ENCODE peak calls at places on chromosomes 6 and 20, in nine cellular contexts. M, K, F, H, U, E, I, Q and D are unnamed samples.

GRCh38 chr6:136191606-136192005 is 58.5 kb downstream of the MTFR2 start:
- DNase-seq in M (no peak), K (peak), F (no peak), H (no peak), U (no peak), E (no peak), I (no peak), Q (no peak), D (no peak)

GRCh38 chr6:14713008-14713452 is 532.8 kb upstream of the JARID2 start:
- DNase-seq in M (peak), K (no peak), F (peak), H (peak), U (peak), E (no peak), I (peak), Q (no peak), D (no peak)

GRCh38 chr6:138230759-138231398 is 12.6 kb upstream of the PBOV1 start:
- DNase-seq in M (no peak), K (no peak), F (no peak), H (no peak), U (no peak), E (no peak), I (no peak), Q (no peak), D (no peak)

GRCh38 chr6:4291453-4292403 is 156.4 kb upstream of the ECI2 start:
- DNase-seq in M (no peak), K (peak), F (peak), H (peak), U (peak), E (no peak), I (peak), Q (no peak), D (no peak)

GRCh38 chr6:27478706-27479318 is 5.9 kb upstream of the ZNF184 start:
- DNase-seq in M (peak), K (peak), F (peak), H (peak), U (peak), E (peak), I (peak), Q (peak), D (peak)

GRCh38 chr6:46320505-46320904 is 149.7 kb upstream of the ENPP5 start:
- DNase-seq in M (no peak), K (no peak), F (peak), H (no peak), U (no peak), E (no peak), I (no peak), Q (no peak), D (no peak)

GRCh38 chr6:145688493-145688905 is 46.8 kb downstream of the EPM2A start:
- DNase-seq in M (no peak), K (no peak), F (peak), H (peak), U (peak), E (no peak), I (no peak), Q (no peak), D (no peak)

GRCh38 chr6:99013145-99013544 is 65.4 kb upstream of the FBXL4 start:
- DNase-seq in M (no peak), K (no peak), F (peak), H (peak), U (peak), E (no peak), I (peak), Q (no peak), D (no peak)

GRCh38 chr6:165055231-165055630 is 254.2 kb downstream of the C6orf118 start:
- DNase-seq in M (no peak), K (no peak), F (no peak), H (peak), U (no peak), E (no peak), I (no peak), Q (peak), D (no peak)

GRCh38 chr20:9660236-9660868 is 146.0 kb downstream of the LAMP5 start:
- DNase-seq in M (no peak), K (peak), F (peak), H (peak), U (peak), E (peak), I (no peak), Q (peak), D (no peak)

GRCh38 chr6:14664616-14665315 is 547.2 kb downstream of the CD83 start:
- DNase-seq in M (no peak), K (peak), F (peak), H (peak), U (no peak), E (no peak), I (no peak), Q (peak), D (no peak)

GRCh38 chr6:70136996-70137395 is 165.9 kb downstream of the COL9A1 start:
- DNase-seq in M (no peak), K (no peak), F (no peak), H (no peak), U (no peak), E (no peak), I (no peak), Q (no peak), D (no peak)

GRCh38 chr6:30490031-30490876 is 945 bp downstream of the HLA-E start:
- DNase-seq in M (peak), K (peak), F (peak), H (peak), U (peak), E (peak), I (peak), Q (peak), D (no peak)

GRCh38 chr20:24985802-24986201 is 6.7 kb downstream of the APMAP start:
- DNase-seq in M (no peak), K (no peak), F (no peak), H (no peak), U (no peak), E (no peak), I (no peak), Q (no peak), D (no peak)

GRCh38 chr6:156943167-156943566 is 166.0 kb downstream of the ARID1B start:
- DNase-seq in M (no peak), K (no peak), F (no peak), H (no peak), U (no peak), E (no peak), I (no peak), Q (no peak), D (no peak)

GRCh38 chr20:62368629-62369507 is 1.8 kb upstream of the LAMA5 start:
- DNase-seq in M (no peak), K (peak), F (peak), H (peak), U (peak), E (no peak), I (no peak), Q (no peak), D (no peak)

GRCh38 chr6:94462231-94462630 is 1042.9 kb upstream of the EPHA7 start:
- DNase-seq in M (no peak), K (no peak), F (no peak), H (no peak), U (no peak), E (no peak), I (no peak), Q (no peak), D (no peak)

GRCh38 chr20:19786311-19786710 is 28.3 kb downstream of the RIN2 start:
- DNase-seq in M (no peak), K (peak), F (peak), H (peak), U (peak), E (no peak), I (peak), Q (no peak), D (no peak)

GRCh38 chr6:162377735-162378134 is 349.8 kb downstream of the PRKN start:
- DNase-seq in M (no peak), K (no peak), F (peak), H (no peak), U (peak), E (no peak), I (no peak), Q (no peak), D (no peak)

GRCh38 chr20:32449890-32450401 is 91.8 kb downstream of the ASXL1 start:
- DNase-seq in M (no peak), K (no peak), F (peak), H (no peak), U (no peak), E (no peak), I (no peak), Q (no peak), D (no peak)

DNA sequence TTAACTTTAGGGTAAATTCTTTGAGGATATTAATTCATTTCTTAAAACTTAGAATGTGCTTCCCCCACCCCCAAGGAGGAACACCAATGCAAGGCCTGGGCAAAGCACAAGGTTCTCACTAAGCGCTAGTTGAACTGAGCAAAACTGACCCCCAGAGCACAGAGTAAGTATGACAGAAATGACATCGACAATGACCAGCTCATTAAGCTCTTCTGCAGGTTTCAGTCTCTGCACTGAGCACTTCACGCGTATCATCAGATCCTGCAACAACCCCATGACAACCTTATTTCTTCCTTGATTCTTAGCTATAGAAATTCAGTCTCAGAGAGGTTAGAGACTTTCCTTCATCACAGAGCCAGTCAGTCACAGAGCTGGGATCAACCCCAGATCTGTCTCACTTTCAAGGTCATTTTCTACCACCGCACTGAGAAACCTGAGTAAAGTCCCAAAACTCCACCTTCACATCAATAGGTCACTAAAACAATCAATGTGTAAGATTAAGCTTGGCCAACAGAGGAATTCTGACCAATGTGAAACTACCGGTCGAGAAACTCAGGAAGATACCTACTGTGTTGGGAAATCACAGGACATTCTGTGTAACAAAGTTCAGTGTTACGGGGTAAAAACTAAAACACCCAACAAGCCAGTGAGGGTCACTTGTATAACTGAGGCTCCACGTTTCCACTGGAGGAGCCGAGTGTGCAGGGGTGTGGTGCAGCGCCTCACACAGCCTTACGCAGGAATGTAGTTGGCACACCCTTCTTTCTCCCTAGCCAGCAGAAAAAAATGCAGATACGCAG is 129.0 kb upstream of the FOXQ1 start:
- DNase-seq in M (no peak), K (no peak), F (no peak), H (no peak), U (no peak), E (no peak), I (no peak), Q (no peak), D (no peak)
- TF ChIP-seq CTCF in M (no peak), K (peak), F (no peak), H (no peak), U (no peak), E (no peak), I (no peak), Q (no peak), D (no peak)

GRCh38 chr20:5135363-5136012 is 8.7 kb downstream of the CDS2 start:
- DNase-seq in M (no peak), K (no peak), F (no peak), H (no peak), U (no peak), E (no peak), I (no peak), Q (peak), D (no peak)
- H3K4me3 ChIP-seq in M (no peak), K (no peak), F (no peak), H (no peak), U (no peak), E (no peak), I (no peak), Q (no peak), D (no peak)

GRCh38 chr20:1371830-1372539 is 20.9 kb downstream of the FKBP1A start:
- DNase-seq in M (no peak), K (no peak), F (no peak), H (peak), U (no peak), E (no peak), I (no peak), Q (no peak), D (no peak)

GRCh38 chr20:1370548-1371110 is 22.2 kb downstream of the FKBP1A start:
- DNase-seq in M (no peak), K (no peak), F (peak), H (peak), U (peak), E (no peak), I (no peak), Q (no peak), D (no peak)

GRCh38 chr20:1368448-1369199 is 24.2 kb downstream of the FKBP1A start:
- DNase-seq in M (no peak), K (no peak), F (peak), H (peak), U (peak), E (no peak), I (peak), Q (no peak), D (no peak)

GRCh38 chr20:1371235-1371782 is 21.5 kb downstream of the FKBP1A start:
- DNase-seq in M (no peak), K (no peak), F (peak), H (no peak), U (peak), E (no peak), I (no peak), Q (no peak), D (no peak)

GRCh38 chr20:1369970-1370369 is 22.9 kb downstream of the FKBP1A start:
- DNase-seq in M (no peak), K (no peak), F (no peak), H (no peak), U (no peak), E (no peak), I (no peak), Q (no peak), D (no peak)
- TF ChIP-seq CTCF in M (no peak), K (no peak), F (no peak), H (no peak), U (no peak), E (no peak), I (no peak), Q (no peak), D (no peak)

GRCh38 chr20:56630506-56631317 is 1.6 kb downstream of the TFAP2C start:
- DNase-seq in M (no peak), K (peak), F (peak), H (peak), U (no peak), E (no peak), I (no peak), Q (no peak), D (no peak)

GRCh38 chr20:56634307-56634706 is 5.2 kb downstream of the TFAP2C start:
- DNase-seq in M (no peak), K (no peak), F (no peak), H (peak), U (no peak), E (no peak), I (no peak), Q (no peak), D (no peak)

GRCh38 chr20:56630086-56630493 is 984 bp downstream of the TFAP2C start:
- DNase-seq in M (no peak), K (peak), F (peak), H (peak), U (no peak), E (peak), I (peak), Q (no peak), D (no peak)

GRCh38 chr20:56631318-56631989 is 2.3 kb downstream of the TFAP2C start:
- DNase-seq in M (no peak), K (peak), F (no peak), H (peak), U (no peak), E (no peak), I (no peak), Q (no peak), D (no peak)

DNA sequence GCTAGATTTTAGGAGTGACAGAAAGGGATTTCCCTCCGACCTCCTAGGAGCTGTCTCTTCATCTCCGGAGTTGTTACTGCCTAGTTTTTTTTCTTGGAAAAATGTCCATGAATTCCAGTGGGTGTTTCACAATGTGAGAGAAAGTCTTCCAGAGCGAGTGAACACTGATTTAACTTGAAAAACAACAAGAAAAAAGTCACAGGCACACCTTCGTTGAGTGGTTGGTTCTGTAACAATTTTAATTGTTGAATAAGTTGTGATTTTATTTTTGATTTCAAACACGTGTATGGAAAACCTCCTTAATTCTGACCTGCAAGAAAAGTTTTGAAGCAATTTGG is 2.9 kb downstream of the TFAP2C start:
- DNase-seq in M (no peak), K (no peak), F (no peak), H (no peak), U (no peak), E (no peak), I (no peak), Q (no peak), D (no peak)
- H3K4me3 ChIP-seq in M (no peak), K (peak), F (peak), H (peak), U (no peak), E (no peak), I (no peak), Q (no peak), D (no peak)